ENCODE peak calls at places on chromosomes 7 and 10, in seven cellular contexts. U is H1, L is OCI-LY7, I is brain microvascular endothelial cell, B is upper lobe of left lung, F is fibroblast of lung, N is heart left ventricle. H is an unnamed sample.

GRCh38 chr10:99548041-99548530 is 15.3 kb downstream of the NKX2-3 start:
- DNase-seq in U (no peak), F (peak; percentile 32), L (peak; percentile 25), I (peak; percentile 20), B (no peak), N (no peak), H (no peak)

GRCh38 chr7:2198760-2199159 is 34.0 kb downstream of the MAD1L1 start:
- DNase-seq in U (no peak), B (peak; percentile 18), I (no peak), F (no peak), N (no peak), L (no peak), H (no peak)

GRCh38 chr7:41698726-41699125 is 4.2 kb downstream of the INHBA start:
- DNase-seq in U (no peak), L (no peak), B (no peak), F (peak; percentile 81), N (no peak), I (no peak), H (no peak)

GRCh38 chr10:30583778-30584415 is 45.7 kb downstream of the LYZL2 start:
- DNase-seq in F (peak; percentile 82), N (peak; percentile 83), L (peak; percentile 39), I (peak; percentile 77), B (peak; percentile 83), U (no peak), H (no peak)

GRCh38 chr10:13685885-13686284 is 99.1 kb downstream of the PRPF18 start:
- DNase-seq in L (no peak), I (no peak), F (no peak), N (peak; percentile 60), U (no peak), B (no peak), H (no peak)

GRCh38 chr10:126598009-126598408 is 72.5 kb downstream of the C10orf90 start:
- DNase-seq in N (peak; percentile 15), B (peak; percentile 47), U (no peak), L (peak; percentile 31), F (peak; percentile 26), I (peak; percentile 58), H (peak; percentile 75)

GRCh38 chr10:128186959-128187787 is 61.0 kb upstream of the MKI67 start:
- DNase-seq in L (no peak), N (no peak), B (no peak), U (no peak), I (no peak), F (no peak), H (no peak)

GRCh38 chr7:36730046-36730445 is 5.8 kb upstream of the AOAH start:
- DNase-seq in B (no peak), N (no peak), L (no peak), F (no peak), U (no peak), I (no peak), H (no peak)

GRCh38 chr7:93719546-93719945 is 145.0 kb upstream of the CALCR start:
- DNase-seq in I (peak; percentile 93), B (no peak), N (no peak), F (peak; percentile 97), U (no peak), L (no peak), H (no peak)

GRCh38 chr7:30931927-30932540 is 20.4 kb downstream of the AQP1 start:
- DNase-seq in U (no peak), N (no peak), B (no peak), I (no peak), L (no peak), F (no peak), H (peak; percentile 21)

DNA sequence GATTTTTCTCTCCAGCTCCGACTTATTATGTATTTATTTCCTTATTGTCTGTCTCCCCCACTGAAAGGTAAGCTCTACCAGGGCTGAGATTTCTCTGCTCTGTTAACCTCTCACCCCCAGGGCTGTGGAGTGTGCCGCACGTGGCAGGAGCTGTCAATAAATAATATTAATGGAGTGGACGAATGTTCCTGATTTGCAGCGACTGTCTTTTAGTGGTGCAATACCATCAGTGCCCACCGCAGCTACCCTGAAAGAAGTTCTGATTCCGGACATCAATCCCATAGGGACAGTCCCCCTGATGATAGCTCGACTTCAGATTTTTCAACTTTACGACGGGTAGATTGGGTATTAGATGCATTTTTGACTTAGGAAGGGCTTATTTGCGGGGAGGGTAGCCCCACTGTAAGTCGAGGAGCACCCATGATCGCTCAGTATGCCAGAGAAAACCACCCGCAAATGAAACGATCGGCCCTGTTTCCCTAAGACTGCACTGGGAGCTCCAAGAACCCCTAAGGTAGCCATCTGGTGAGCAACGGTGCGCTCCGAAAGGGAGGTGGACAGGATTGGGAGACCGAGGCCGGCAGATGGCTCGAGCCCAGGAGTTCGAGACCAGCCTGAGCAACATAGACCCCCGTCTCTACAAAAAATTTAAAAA is 986 bp upstream of the PPP2R2D start:
- DNase-seq in N (no peak), I (no peak), U (no peak), F (no peak), L (peak; percentile 36), B (no peak), H (no peak)
- H3K27ac ChIP-seq in N (peak overlapping the region; percentile 97), I (no peak overlapping the region), U (peak overlapping the region; percentile 53), F (no peak overlapping the region), L (no peak overlapping the region), B (peak overlapping the region; percentile 98), H (peak overlapping the region; percentile 79)

GRCh38 chr7:144022169-144022568 is 22.0 kb downstream of the OR6B1 start:
- DNase-seq in F (no peak), L (no peak), B (no peak), N (no peak), I (no peak), U (no peak), H (no peak)

GRCh38 chr7:144018065-144018464 is 17.9 kb downstream of the OR6B1 start:
- DNase-seq in F (no peak), U (no peak), N (no peak), L (no peak), B (no peak), I (no peak), H (no peak)

GRCh38 chr7:144019457-144019856 is 19.3 kb downstream of the OR6B1 start:
- DNase-seq in U (peak; percentile 2), I (peak; percentile 99), F (peak; percentile 87), L (no peak), N (no peak), B (no peak), H (no peak)

GRCh38 chr7:144023171-144023827 is 23.2 kb downstream of the OR6B1 start:
- DNase-seq in F (no peak), L (no peak), N (no peak), B (no peak), I (no peak), U (no peak), H (no peak)

DNA sequence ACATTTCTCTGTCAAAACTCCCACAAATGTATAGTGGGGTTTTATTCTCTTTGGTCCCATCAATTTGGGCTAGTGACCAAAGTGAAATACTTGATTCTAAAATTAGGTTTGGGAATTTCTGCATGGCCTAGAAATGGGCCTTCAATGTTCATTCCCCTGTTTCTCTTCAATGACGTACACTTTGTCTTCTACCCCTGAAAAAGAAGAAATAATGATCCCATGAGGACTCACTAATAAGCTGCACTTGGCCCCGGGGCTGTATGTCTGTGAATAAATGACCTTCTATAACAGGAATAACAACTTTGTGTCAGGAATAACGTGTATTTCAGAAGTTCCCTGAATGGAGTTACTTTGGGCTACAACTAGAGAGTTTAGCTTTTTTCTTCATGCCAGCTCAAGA is 20.2 kb downstream of the OR6B1 start:
- DNase-seq in I (no peak), F (no peak), N (no peak), U (no peak), B (no peak), L (no peak), H (no peak)
- H3K4me3 ChIP-seq in I (no peak overlapping the region), F (no peak overlapping the region), N (no peak overlapping the region), U (no peak overlapping the region), B (no peak overlapping the region), L (no peak overlapping the region), H (no peak overlapping the region)

GRCh38 chr7:99129001-99129400 is 14.9 kb downstream of the SMURF1 start:
- DNase-seq in B (no peak), I (no peak), U (no peak), N (no peak), L (no peak), F (no peak), H (no peak)

GRCh38 chr7:99127636-99128035 is 16.3 kb downstream of the SMURF1 start:
- DNase-seq in F (peak; percentile 61), U (no peak), I (no peak), B (no peak), N (no peak), L (no peak), H (no peak)

GRCh38 chr7:99128076-99128950 is 15.6 kb downstream of the SMURF1 start:
- DNase-seq in N (no peak), I (peak; percentile 43), B (no peak), L (no peak), U (no peak), F (no peak), H (no peak)

GRCh38 chr7:99125505-99125865 is 18.4 kb downstream of the SMURF1 start:
- DNase-seq in L (no peak), N (no peak), U (no peak), F (no peak), B (no peak), I (no peak), H (no peak)

DNA sequence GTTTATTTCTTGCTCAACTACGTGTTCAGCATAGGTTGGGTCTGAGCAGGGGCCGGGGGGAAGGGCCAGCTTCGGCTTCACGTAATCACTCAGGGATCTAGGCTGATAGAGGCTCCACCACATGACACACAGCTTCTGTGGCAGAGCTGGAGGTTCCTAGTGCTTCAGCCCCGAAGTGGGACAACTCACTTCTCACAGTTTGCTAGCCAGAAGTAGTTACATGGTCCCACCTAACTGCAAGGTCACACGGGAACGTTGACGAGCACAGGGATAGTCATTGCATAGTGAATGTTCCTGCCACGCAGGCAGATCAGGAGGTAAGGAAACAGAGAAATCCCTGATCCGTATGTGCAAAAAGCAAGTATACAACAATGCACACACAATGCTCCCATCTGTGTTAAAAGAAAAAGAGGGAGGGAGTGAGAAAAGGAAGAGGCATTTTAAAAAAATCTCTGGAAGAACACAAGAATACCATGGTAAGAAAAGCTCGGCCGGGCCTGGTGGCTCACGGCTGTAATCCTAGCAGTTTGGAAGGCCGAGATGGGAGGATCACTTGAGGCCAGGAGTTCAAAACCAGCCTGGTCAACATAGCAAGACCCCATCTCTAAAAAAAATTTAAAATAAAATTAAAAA is 16.9 kb downstream of the SMURF1 start:
- DNase-seq in F (no peak), I (peak; percentile 78), B (peak; percentile 82), U (no peak), L (no peak), N (no peak), H (no peak)
- H3K27ac ChIP-seq in F (peak overlapping the region; percentile 27), I (peak overlapping the region; percentile 74), B (peak overlapping the region; percentile 60), U (no peak overlapping the region), L (no peak overlapping the region), N (no peak overlapping the region), H (peak overlapping the region; percentile 79)

GRCh38 chr7:26865094-26865388 is 651 bp upstream of the SKAP2 start:
- DNase-seq in U (no peak), B (peak; percentile 76), N (peak; percentile 42), L (no peak), F (no peak), I (no peak), H (peak; percentile 64)

GRCh38 chr7:26864309-26865093 is at the start of gene SKAP2:
- DNase-seq in L (peak; percentile 94), B (peak; percentile 99), N (peak; percentile 95), I (peak; percentile 97), F (peak; percentile 96), U (peak; percentile 95), H (peak; percentile 98)

GRCh38 chr7:26861050-26861449 is 3.3 kb downstream of the SKAP2 start:
- DNase-seq in F (no peak), L (peak; percentile 4), B (no peak), I (no peak), U (no peak), N (no peak), H (no peak)

GRCh38 chr7:26863504-26864308 is 684 bp downstream of the SKAP2 start:
- DNase-seq in N (no peak), I (peak; percentile 6), L (peak; percentile 57), B (no peak), F (peak; percentile 32), U (no peak), H (no peak)

GRCh38 chr7:26862806-26863205 is 1.6 kb downstream of the SKAP2 start:
- DNase-seq in N (no peak), B (no peak), F (no peak), L (no peak), U (no peak), I (no peak), H (no peak)
- H3K4me3 ChIP-seq in N (no peak overlapping the region), B (no peak overlapping the region), F (peak overlapping the region; percentile 22), L (peak overlapping the region; percentile 95), U (no peak overlapping the region), I (no peak overlapping the region), H (peak overlapping the region; percentile 63)